ENCODE peak calls at places on chromosomes 4 and X, in ten cellular contexts. One of them, this sample, is unnamed.

GRCh38 chr4:53840643-53841042 is 223.8 kb downstream of the CHIC2 start:
- DNase-seq in heart left ventricle: no peak
- DNase-seq in EH: no peak
- DNase-seq in AG08396: no peak
- DNase-seq in Ammon's horn: no peak
- DNase-seq in Peyer's patch: no peak
- DNase-seq in fibroblast of gingiva: no peak
- DNase-seq in activated CD4-positive, alpha-beta T cell treated with anti-CD3 and anti-CD28 coated beads for 48 hours: no peak
- DNase-seq in Panc1: no peak
- DNase-seq in T-cell: no peak
- DNase-seq in this sample: no peak

GRCh38 chr4:102612824-102613366 is 111.7 kb downstream of the NFKB1 start:
- DNase-seq in heart left ventricle: no peak
- DNase-seq in EH: no peak
- DNase-seq in AG08396: no peak
- DNase-seq in Ammon's horn: no peak
- DNase-seq in Peyer's patch: no peak
- DNase-seq in fibroblast of gingiva: no peak
- DNase-seq in activated CD4-positive, alpha-beta T cell treated with anti-CD3 and anti-CD28 coated beads for 48 hours: peak; percentile 62
- DNase-seq in Panc1: no peak
- DNase-seq in T-cell: peak; percentile 61
- DNase-seq in this sample: no peak

GRCh38 chr4:75179510-75179909 is 246.6 kb downstream of the PARM1 start:
- DNase-seq in heart left ventricle: no peak
- DNase-seq in EH: no peak
- DNase-seq in AG08396: no peak
- DNase-seq in Ammon's horn: no peak
- DNase-seq in Peyer's patch: no peak
- DNase-seq in fibroblast of gingiva: no peak
- DNase-seq in activated CD4-positive, alpha-beta T cell treated with anti-CD3 and anti-CD28 coated beads for 48 hours: no peak
- DNase-seq in Panc1: no peak
- DNase-seq in T-cell: no peak
- DNase-seq in this sample: no peak

GRCh38 chrX:84737471-84737871 is 235.2 kb upstream of the HDX start:
- DNase-seq in heart left ventricle: no peak
- DNase-seq in EH: peak; percentile 1
- DNase-seq in AG08396: no peak
- DNase-seq in Ammon's horn: no peak
- DNase-seq in Peyer's patch: no peak
- DNase-seq in fibroblast of gingiva: no peak
- DNase-seq in activated CD4-positive, alpha-beta T cell treated with anti-CD3 and anti-CD28 coated beads for 48 hours: no peak
- DNase-seq in Panc1: no peak
- DNase-seq in T-cell: no peak
- DNase-seq in this sample: no peak

GRCh38 chr4:185203380-185204237 is at the start of gene CFAP97:
- DNase-seq in heart left ventricle: peak; percentile 94
- DNase-seq in EH: peak; percentile 93
- DNase-seq in AG08396: peak; percentile 97
- DNase-seq in Ammon's horn: peak; percentile 96
- DNase-seq in Peyer's patch: peak; percentile 83
- DNase-seq in fibroblast of gingiva: peak; percentile 93
- DNase-seq in activated CD4-positive, alpha-beta T cell treated with anti-CD3 and anti-CD28 coated beads for 48 hours: peak; percentile 82
- DNase-seq in Panc1: no peak
- DNase-seq in T-cell: peak; percentile 79
- DNase-seq in this sample: peak; percentile 89

GRCh38 chr4:133095591-133095990 is 53.5 kb upstream of the PCDH10 start:
- DNase-seq in heart left ventricle: no peak
- DNase-seq in EH: no peak
- DNase-seq in AG08396: no peak
- DNase-seq in Ammon's horn: no peak
- DNase-seq in Peyer's patch: no peak
- DNase-seq in fibroblast of gingiva: peak; percentile 38
- DNase-seq in activated CD4-positive, alpha-beta T cell treated with anti-CD3 and anti-CD28 coated beads for 48 hours: no peak
- DNase-seq in Panc1: no peak
- DNase-seq in T-cell: no peak
- DNase-seq in this sample: no peak

GRCh38 chrX:102651242-102651967 is at the start of gene GPRASP1:
- DNase-seq in heart left ventricle: peak; percentile 76
- DNase-seq in EH: peak; percentile 33
- DNase-seq in AG08396: peak; percentile 48
- DNase-seq in Ammon's horn: peak; percentile 62
- DNase-seq in Peyer's patch: peak; percentile 63
- DNase-seq in fibroblast of gingiva: peak; percentile 50
- DNase-seq in activated CD4-positive, alpha-beta T cell treated with anti-CD3 and anti-CD28 coated beads for 48 hours: peak; percentile 34
- DNase-seq in Panc1: no peak
- DNase-seq in T-cell: peak; percentile 62
- DNase-seq in this sample: peak; percentile 63

GRCh38 chr4:1601852-1602525 is 82.1 kb downstream of the FAM53A start:
- DNase-seq in heart left ventricle: peak; percentile 47
- DNase-seq in EH: no peak
- DNase-seq in AG08396: no peak
- DNase-seq in Ammon's horn: no peak
- DNase-seq in Peyer's patch: no peak
- DNase-seq in fibroblast of gingiva: no peak
- DNase-seq in activated CD4-positive, alpha-beta T cell treated with anti-CD3 and anti-CD28 coated beads for 48 hours: no peak
- DNase-seq in Panc1: no peak
- DNase-seq in T-cell: no peak
- DNase-seq in this sample: no peak

GRCh38 chr4:21710212-21710843 is 238.2 kb downstream of the KCNIP4 start:
- DNase-seq in heart left ventricle: no peak
- DNase-seq in EH: no peak
- DNase-seq in AG08396: no peak
- DNase-seq in Ammon's horn: no peak
- DNase-seq in Peyer's patch: no peak
- DNase-seq in fibroblast of gingiva: no peak
- DNase-seq in activated CD4-positive, alpha-beta T cell treated with anti-CD3 and anti-CD28 coated beads for 48 hours: no peak
- DNase-seq in Panc1: no peak
- DNase-seq in T-cell: no peak
- DNase-seq in this sample: no peak

GRCh38 chr4:175405961-175406360 is 406.1 kb downstream of the GPM6A start:
- DNase-seq in heart left ventricle: no peak
- DNase-seq in EH: no peak
- DNase-seq in AG08396: no peak
- DNase-seq in Ammon's horn: no peak
- DNase-seq in Peyer's patch: no peak
- DNase-seq in fibroblast of gingiva: no peak
- DNase-seq in activated CD4-positive, alpha-beta T cell treated with anti-CD3 and anti-CD28 coated beads for 48 hours: no peak
- DNase-seq in Panc1: no peak
- DNase-seq in T-cell: no peak
- DNase-seq in this sample: no peak

GRCh38 chrX:139141370-139141769 is 389.2 kb upstream of the F9 start:
- DNase-seq in heart left ventricle: no peak
- DNase-seq in EH: no peak
- DNase-seq in AG08396: no peak
- DNase-seq in Ammon's horn: no peak
- DNase-seq in Peyer's patch: no peak
- DNase-seq in fibroblast of gingiva: no peak
- DNase-seq in activated CD4-positive, alpha-beta T cell treated with anti-CD3 and anti-CD28 coated beads for 48 hours: no peak
- DNase-seq in Panc1: no peak
- DNase-seq in T-cell: no peak
- DNase-seq in this sample: no peak